ENCODE peak calls at places on chromosomes 6 and 20, in nine cellular contexts. Y is HepG2, I is HCT116, Z is stomach, Q is spleen, T is Panc1, K is vagina, G is endothelial cell of umbilical vein, W is H1. X is an unnamed sample.

GRCh38 chr6:12937971-12938370 is 221.4 kb downstream of the PHACTR1 start:
- DNase-seq in Y (no peak), I (no peak), Z (no peak), Q (no peak), T (no peak), K (no peak), G (no peak), W (no peak), X (no peak)

GRCh38 chr6:52605610-52606185 is 28.8 kb upstream of the TRAM2 start:
- DNase-seq in Y (no peak), I (no peak), Z (no peak), Q (no peak), T (no peak), K (no peak), G (no peak), W (no peak), X (no peak)

GRCh38 chr6:36985384-36985962 is 523 bp downstream of the MTCH1 start:
- DNase-seq in Y (no peak), I (no peak), Z (no peak), Q (no peak), T (no peak), K (no peak), G (no peak), W (no peak), X (no peak)

GRCh38 chr6:106072501-106073140 is 13.5 kb upstream of the PRDM1 start:
- DNase-seq in Y (no peak), I (no peak), Z (no peak), Q (no peak), T (no peak), K (no peak), G (no peak), W (no peak), X (no peak)

GRCh38 chr6:159935065-159935464 is 33.8 kb upstream of the IGF2R start:
- DNase-seq in Y (no peak), I (no peak), Z (no peak), Q (no peak), T (no peak), K (no peak), G (no peak), W (no peak), X (no peak)

GRCh38 chr6:157563611-157564284 is 182.8 kb downstream of the ZDHHC14 start:
- DNase-seq in Y (no peak), I (no peak), Z (no peak), Q (no peak), T (no peak), K (no peak), G (no peak), W (no peak), X (no peak)

GRCh38 chr6:144064402-144064830 is 31.0 kb downstream of the SF3B5 start:
- DNase-seq in Y (no peak), I (no peak), Z (peak; percentile 34), Q (peak; percentile 94), T (no peak), K (no peak), G (no peak), W (no peak), X (peak; percentile 51)

GRCh38 chr6:45454008-45454911 is 76.5 kb upstream of the SUPT3H start:
- DNase-seq in Y (no peak), I (no peak), Z (no peak), Q (no peak), T (peak; percentile 67), K (no peak), G (peak; percentile 70), W (no peak), X (no peak)

GRCh38 chr6:7262037-7262461 is 51.0 kb downstream of the SSR1 start:
- DNase-seq in Y (no peak), I (no peak), Z (no peak), Q (peak; percentile 78), T (no peak), K (no peak), G (no peak), W (no peak), X (peak; percentile 51)

GRCh38 chr20:41411458-41411857 is 44.8 kb upstream of the EMILIN3 start:
- DNase-seq in Y (no peak), I (no peak), Z (no peak), Q (no peak), T (no peak), K (no peak), G (peak; percentile 48), W (no peak), X (no peak)

GRCh38 chr6:158863646-158864045 is 44.5 kb upstream of the EZR start:
- DNase-seq in Y (no peak), I (no peak), Z (no peak), Q (no peak), T (no peak), K (no peak), G (no peak), W (no peak), X (no peak)

GRCh38 chr6:35302604-35303218 is 5.1 kb downstream of the DEF6 start:
- DNase-seq in Y (no peak), I (peak; percentile 31), Z (peak; percentile 69), Q (peak; percentile 94), T (no peak), K (no peak), G (no peak), W (no peak), X (peak; percentile 82)

GRCh38 chr6:138966870-138967269 is 21.2 kb downstream of the REPS1 start:
- DNase-seq in Y (no peak), I (no peak), Z (no peak), Q (no peak), T (no peak), K (no peak), G (no peak), W (no peak), X (no peak)

GRCh38 chr6:31365864-31366263 is 8.9 kb upstream of the HLA-B start:
- DNase-seq in Y (no peak), I (no peak), Z (no peak), Q (no peak), T (no peak), K (no peak), G (no peak), W (no peak), X (no peak)

GRCh38 chr6:31363809-31364208 is 6.8 kb upstream of the HLA-B start:
- DNase-seq in Y (no peak), I (no peak), Z (no peak), Q (no peak), T (no peak), K (no peak), G (no peak), W (no peak), X (no peak)

GRCh38 chr6:31362751-31363150 is 5.8 kb upstream of the HLA-B start:
- DNase-seq in Y (no peak), I (no peak), Z (no peak), Q (no peak), T (no peak), K (no peak), G (no peak), W (no peak), X (no peak)

GRCh38 chr6:31368461-31368860 is 11.5 kb upstream of the HLA-B start:
- DNase-seq in Y (no peak), I (peak; percentile 23), Z (no peak), Q (no peak), T (no peak), K (no peak), G (no peak), W (no peak), X (no peak)

GRCh38 chr6:31366693-31367470 is 9.9 kb upstream of the HLA-B start:
- DNase-seq in Y (peak; percentile 80), I (peak; percentile 87), Z (peak; percentile 86), Q (peak; percentile 96), T (peak; percentile 86), K (no peak), G (peak; percentile 80), W (peak; percentile 86), X (peak; percentile 90)
- H3K4me3 ChIP-seq in Y (peak overlapping the region; percentile 47), I (peak overlapping the region; percentile 59), Z (peak overlapping the region; percentile 36), Q (peak overlapping the region; percentile 35), T (peak overlapping the region; percentile 21), K (peak overlapping the region; percentile 33), G (no peak overlapping the region), W (peak overlapping the region; percentile 45), X (no peak overlapping the region)

DNA sequence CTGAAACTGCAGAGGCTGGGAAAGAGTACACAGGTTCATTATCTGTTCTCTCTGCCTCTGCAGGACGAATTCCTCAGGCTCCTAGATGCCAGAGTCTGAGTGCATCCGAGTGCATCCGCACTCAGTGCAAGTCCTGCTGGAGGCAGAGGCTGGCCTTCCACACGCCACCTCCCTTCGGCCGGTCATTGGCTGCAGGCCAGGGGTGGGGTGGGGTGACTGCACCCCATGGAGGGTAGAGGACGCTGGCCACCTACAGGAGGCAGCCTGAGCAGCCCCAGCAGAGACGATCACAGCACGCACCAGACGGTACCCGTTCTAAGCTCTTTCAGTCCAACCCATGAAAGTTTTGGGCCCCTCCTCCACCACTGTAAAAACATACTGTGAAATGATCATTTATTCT is 11.7 kb downstream of the SFT2D1 start:
- DNase-seq in Y (peak; percentile 89), I (no peak), Z (peak; percentile 69), Q (peak; percentile 77), T (no peak), K (no peak), G (no peak), W (peak; percentile 79), X (peak; percentile 30)
- TF ChIP-seq CTCF in Y (peak; percentile 96), I (peak; percentile 18), Z (no peak), Q (no peak), T (no peak), K (no peak), G (no peak), W (peak; percentile 74), X (no peak)

DNA sequence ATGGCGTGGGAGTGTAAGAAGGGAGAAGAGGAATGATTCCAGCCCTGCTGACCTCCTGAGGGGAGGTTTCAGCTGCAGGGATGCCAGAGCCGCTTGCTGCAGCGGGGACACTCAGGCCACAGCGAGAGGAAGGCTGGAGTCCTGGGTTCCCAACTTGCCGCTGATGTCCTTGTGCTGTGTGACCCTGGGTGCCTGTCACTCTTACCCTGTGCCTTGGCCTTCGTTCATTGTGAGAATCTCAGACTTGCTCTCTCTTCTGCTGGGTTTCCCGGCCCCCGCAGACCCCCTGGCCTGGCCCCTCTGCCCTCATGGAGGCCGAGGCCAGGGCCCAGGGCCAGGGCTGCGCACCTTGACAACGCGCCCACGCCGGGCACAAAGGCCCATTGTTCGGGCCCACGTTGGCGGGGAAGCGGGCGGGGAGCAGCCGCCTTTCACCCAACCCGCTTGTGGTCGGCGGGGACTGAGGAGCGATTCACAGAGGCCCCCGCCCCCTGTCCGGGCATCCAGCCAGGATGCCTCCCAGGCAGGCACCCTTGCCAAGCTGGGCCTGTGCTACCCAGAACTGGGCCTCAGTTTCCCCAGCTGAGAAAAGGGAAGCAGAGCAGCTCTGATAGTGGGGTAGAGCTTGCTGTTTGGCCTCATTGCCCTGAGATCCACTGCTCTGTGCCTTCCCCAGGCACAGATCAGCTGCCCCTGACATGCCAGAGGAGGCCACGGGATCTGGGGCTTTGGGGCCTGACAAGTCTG is 52.4 kb downstream of the CEBPB start:
- DNase-seq in Y (peak; percentile 93), I (peak; percentile 77), Z (peak; percentile 74), Q (no peak), T (no peak), K (no peak), G (no peak), W (no peak), X (peak; percentile 76)
- TF ChIP-seq POLR2AphosphoS5 in Y (no peak), I (peak; percentile 39), Z (no peak), Q (no peak), T (no peak), K (no peak), G (no peak), W (no peak), X (no peak)

DNA sequence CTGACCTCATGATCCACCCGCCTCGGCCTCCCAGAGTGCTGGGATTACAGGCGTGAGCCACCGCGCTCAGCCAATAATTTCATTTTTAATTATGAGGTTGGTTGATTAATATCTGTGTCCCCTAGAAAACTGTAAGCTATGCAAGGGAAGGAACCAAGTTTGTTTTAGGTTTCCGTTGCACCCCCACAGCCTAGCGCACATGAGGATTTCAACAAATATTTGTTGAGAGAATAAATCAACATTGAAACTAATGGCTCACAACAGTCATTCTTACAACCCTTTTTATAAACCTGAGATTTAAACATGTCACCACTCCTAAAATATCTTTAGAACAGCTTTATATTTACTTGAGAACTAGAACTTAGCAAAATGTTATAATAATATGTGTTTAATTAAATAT is 114.0 kb upstream of the CARMIL1 start:
- DNase-seq in Y (no peak), I (no peak), Z (no peak), Q (no peak), T (no peak), K (no peak), G (no peak), W (no peak), X (no peak)
- H3K4me3 ChIP-seq in Y (no peak overlapping the region), I (no peak overlapping the region), Z (no peak overlapping the region), Q (no peak overlapping the region), T (no peak overlapping the region), K (no peak overlapping the region), G (no peak overlapping the region), W (no peak overlapping the region), X (no peak overlapping the region)